ENCODE peak calls at places on chromosomes 11 and 22, in four cellular contexts. Z is effector CD4-positive, alpha-beta T cell; R is right cardiac atrium; A is stimulated activated CD4-positive, alpha-beta T cell treated with anti-CD3 and anti-CD28 coated beads, Interleukin-4, amount 100 ng/mL, for 48 hours. B is an unnamed sample.

GRCh38 chr11:108870373-108871020 is 205.6 kb downstream of the DDX10 start:
- DNase-seq in Z (no peak), A (no peak), R (no peak), B (no peak)

GRCh38 chr11:47591764-47592163 is 2.4 kb downstream of the C1QTNF4 start:
- DNase-seq in Z (no peak), A (no peak), R (no peak), B (peak; percentile 69)

GRCh38 chr11:7982582-7983119 is 4.5 kb upstream of the EIF3F start:
- DNase-seq in Z (no peak), R (no peak), A (no peak), B (no peak)

GRCh38 chr11:34632105-34632780 is 11.3 kb downstream of the EHF start:
- DNase-seq in A (no peak), Z (no peak), R (no peak), B (no peak)

GRCh38 chr11:112770487-112770886 is 190.7 kb upstream of the NCAM1 start:
- DNase-seq in R (no peak), A (no peak), Z (no peak), B (no peak)

GRCh38 chr11:130261546-130261945 is 53.2 kb downstream of the ZBTB44 start:
- DNase-seq in R (no peak), Z (no peak), A (no peak), B (no peak)

GRCh38 chr11:69122337-69122641 is 33.4 kb upstream of the SMIM38 start:
- DNase-seq in Z (no peak), A (no peak), R (no peak), B (no peak)

GRCh38 chr22:38484244-38484643 is 16.3 kb downstream of the KDELR3 start:
- DNase-seq in Z (no peak), R (no peak), A (no peak), B (no peak)

GRCh38 chr22:44786610-44787009 is 34.2 kb downstream of the ARHGAP8 start:
- DNase-seq in A (no peak), Z (no peak), R (no peak), B (no peak)

GRCh38 chr11:97019754-97020153 is 629.9 kb downstream of the JRKL start:
- DNase-seq in A (no peak), R (no peak), Z (no peak), B (no peak)

B was measured in GM20000.